ENCODE peak calls at places on chromosomes 3 and 15, in eight cellular contexts. H is left lung, C is GM23338, W is fibroblast of lung, S is brain microvascular endothelial cell, T is thoracic aorta, P is right atrium auricular region, J is tibial nerve. X is an unnamed sample.

GRCh38 chr3:43707998-43708397 is 17.3 kb downstream of the ABHD5 start:
- DNase-seq in C (no peak), S (peak; percentile 91), P (no peak), J (no peak), W (peak; percentile 97), H (no peak), T (no peak), X (peak; percentile 70)

GRCh38 chr15:23570466-23570865 is 5.0 kb downstream of the MKRN3 start:
- DNase-seq in W (peak; percentile 40), J (no peak), C (peak; percentile 25), T (no peak), S (no peak), H (no peak), P (no peak), X (no peak)

GRCh38 chr15:70308011-70308761 is 210.5 kb upstream of the TLE3 start:
- DNase-seq in P (no peak), T (no peak), H (no peak), S (no peak), C (no peak), W (no peak), J (no peak), X (no peak)

GRCh38 chr3:184395320-184395660 is 15.4 kb downstream of the CHRD start:
- DNase-seq in P (no peak), S (no peak), H (no peak), C (no peak), W (no peak), J (no peak), T (no peak), X (no peak)

GRCh38 chr15:65042776-65043322 is 2.3 kb upstream of the SLC51B start:
- DNase-seq in C (no peak), W (no peak), P (no peak), T (no peak), J (no peak), S (no peak), H (no peak), X (no peak)

GRCh38 chr15:101852356-101852755 is 40.4 kb downstream of the OR4F15 start:
- DNase-seq in W (no peak), C (no peak), T (no peak), S (no peak), P (no peak), J (no peak), H (no peak), X (no peak)

GRCh38 chr3:151307131-151307530 is 9.5 kb downstream of the GPR87 start:
- DNase-seq in H (no peak), W (peak; percentile 29), J (no peak), P (no peak), T (no peak), S (no peak), C (peak; percentile 23), X (no peak)

GRCh38 chr3:128805771-128806170 is 73.6 kb upstream of the ACAD9 start:
- DNase-seq in S (peak; percentile 29), C (no peak), H (no peak), P (no peak), J (no peak), T (no peak), W (peak; percentile 31), X (peak; percentile 69)

GRCh38 chr3:4741404-4742307 is 237.6 kb upstream of the BHLHE40 start:
- DNase-seq in P (peak; percentile 90), H (peak; percentile 64), S (peak; percentile 99), C (no peak), W (peak; percentile 99), T (peak; percentile 77), J (peak; percentile 88), X (peak; percentile 89)

GRCh38 chr15:56353119-56353518 is 12.1 kb upstream of the TEX9 start:
- DNase-seq in J (no peak), S (no peak), H (no peak), P (no peak), W (no peak), T (no peak), C (no peak), X (no peak)

GRCh38 chr15:60787737-60788513 is 309.0 kb upstream of the ICE2 start:
- DNase-seq in P (no peak), T (no peak), H (no peak), J (no peak), S (peak; percentile 33), W (no peak), C (peak; percentile 66), X (peak; percentile 10)
- TF ChIP-seq CTCF in P (peak; percentile 39), T (peak; percentile 28), H (no peak), J (peak; percentile 9), S (peak; percentile 70), W (peak; percentile 64), C (peak; percentile 58), X (peak; percentile 29)

DNA sequence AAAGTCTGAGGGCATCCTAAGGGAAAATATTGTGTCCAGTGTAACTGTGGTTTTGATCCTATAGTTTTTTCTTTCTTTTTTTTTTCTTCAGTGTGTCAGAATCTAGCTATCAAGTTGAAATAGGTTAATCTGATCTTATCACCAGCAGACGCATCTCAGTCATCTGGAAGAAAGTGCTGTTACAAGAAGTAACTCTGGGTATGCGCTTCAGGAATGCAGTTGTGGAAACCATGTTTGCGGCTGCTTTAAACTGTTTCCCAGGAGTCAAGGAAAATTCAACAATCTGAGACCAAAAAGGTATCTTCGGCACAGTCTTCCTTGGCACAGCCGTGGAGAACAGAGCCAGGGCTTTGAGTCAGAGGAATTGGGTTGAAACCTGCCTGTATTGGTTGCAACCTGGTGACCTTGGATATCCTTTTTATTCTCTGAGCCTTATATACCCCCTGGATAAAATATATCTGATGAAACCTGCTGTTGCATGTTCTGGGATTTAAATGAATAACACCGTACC is 59.9 kb downstream of the CD47 start:
- DNase-seq in C (no peak), S (no peak), T (no peak), H (no peak), J (no peak), W (no peak), P (no peak), X (no peak)
- H3K27ac ChIP-seq in C (no peak overlapping the region), S (no peak overlapping the region), T (no peak overlapping the region), H (no peak overlapping the region), J (no peak overlapping the region), W (no peak overlapping the region), P (no peak overlapping the region), X (no peak overlapping the region)

GRCh38 chr3:186060222-186060621 is 48.7 kb downstream of the ETV5 start:
- DNase-seq in T (no peak), W (peak; percentile 7), J (no peak), S (no peak), H (no peak), C (no peak), P (no peak), X (no peak)
- TF ChIP-seq CTCF in T (no peak), W (no peak), J (no peak), S (no peak), H (no peak), C (no peak), P (no peak), X (no peak)

GRCh38 chr3:126851934-126852333 is 131.0 kb upstream of the PLXNA1 start:
- DNase-seq in W (no peak), C (no peak), S (no peak), H (no peak), J (no peak), T (no peak), P (no peak), X (no peak)

GRCh38 chr3:126850370-126851085 is 132.4 kb upstream of the PLXNA1 start:
- DNase-seq in S (peak; percentile 57), P (peak; percentile 57), T (no peak), H (no peak), W (peak; percentile 84), C (peak; percentile 96), J (no peak), X (no peak)

GRCh38 chr3:126848991-126849390 is 133.9 kb upstream of the PLXNA1 start:
- DNase-seq in S (no peak), W (no peak), T (no peak), C (no peak), P (peak; percentile 34), H (no peak), J (no peak), X (no peak)

GRCh38 chr3:126851382-126851781 is 131.5 kb upstream of the PLXNA1 start:
- DNase-seq in H (no peak), P (no peak), C (no peak), W (no peak), T (no peak), J (no peak), S (no peak), X (no peak)

DNA sequence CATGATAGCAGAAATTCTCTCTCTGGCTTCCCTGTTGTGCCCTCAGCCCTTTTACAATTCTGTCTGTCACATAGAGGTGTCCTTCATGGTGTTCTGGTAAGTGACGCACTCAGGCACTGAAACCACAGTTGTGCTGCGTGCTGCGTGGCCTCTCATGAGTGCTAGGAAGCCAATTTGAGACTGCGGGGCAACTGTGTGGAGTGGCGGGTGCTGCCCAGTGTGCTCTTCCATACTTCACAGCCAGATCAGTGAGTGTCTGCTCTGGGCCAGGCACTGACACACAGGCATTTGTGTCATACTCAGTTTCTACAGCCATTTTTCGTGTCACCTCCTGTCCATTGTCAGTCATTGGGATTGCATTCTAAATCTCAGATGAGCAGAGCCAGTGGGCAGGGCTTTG is 133.1 kb upstream of the PLXNA1 start:
- DNase-seq in J (no peak), T (no peak), W (no peak), P (peak; percentile 48), H (no peak), C (no peak), S (no peak), X (no peak)
- H3K27ac ChIP-seq in J (no peak overlapping the region), T (no peak overlapping the region), W (no peak overlapping the region), P (peak overlapping the region; percentile 73), H (no peak overlapping the region), C (peak overlapping the region; percentile 91), S (no peak overlapping the region), X (no peak overlapping the region)

GRCh38 chr3:82055792-82056191 is 294.3 kb upstream of the GBE1 start:
- DNase-seq in W (peak; percentile 74), S (peak; percentile 4), T (no peak), P (no peak), H (no peak), J (no peak), C (no peak), X (peak; percentile 23)
- TF ChIP-seq CTCF in W (no peak), S (no peak), T (no peak), P (no peak), H (no peak), J (no peak), C (no peak), X (no peak)

DNA sequence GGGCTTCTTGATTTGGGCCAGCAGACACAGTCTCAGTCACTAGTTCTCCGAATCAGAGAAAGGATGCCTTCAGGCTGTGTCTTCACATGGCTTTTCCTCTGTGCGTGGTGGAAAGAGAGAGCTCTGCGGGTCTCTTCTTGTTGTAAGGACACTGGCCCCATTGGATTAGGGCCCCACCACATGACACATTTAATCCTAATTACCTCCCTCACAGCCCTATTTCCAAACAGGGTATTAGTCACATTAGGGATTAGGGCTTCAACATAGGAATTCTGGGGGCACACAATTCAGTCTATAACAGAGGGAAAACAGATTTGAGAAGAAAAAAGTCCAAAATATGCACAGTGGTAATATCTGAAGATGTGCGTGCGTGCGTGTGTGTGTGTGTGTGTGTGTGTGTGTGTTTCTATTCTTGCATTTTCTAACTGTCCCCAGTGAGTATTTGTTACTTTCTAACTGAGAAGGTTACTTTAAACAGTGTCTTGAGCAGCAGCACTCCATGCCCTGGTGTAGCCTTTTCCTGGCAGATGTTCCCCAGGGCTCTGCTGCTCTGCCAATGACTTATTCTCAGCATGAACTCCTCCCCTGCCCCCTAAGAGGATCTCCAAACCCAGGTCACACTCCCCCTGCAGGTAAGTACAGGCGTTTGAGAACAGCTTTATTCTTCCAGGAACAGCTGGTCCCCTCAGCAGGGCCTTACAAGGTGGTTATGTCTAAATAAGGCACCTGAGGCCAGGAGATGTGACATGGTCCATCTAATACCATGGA is 72.9 kb downstream of the RPL39L start:
- DNase-seq in J (no peak), W (peak; percentile 26), P (no peak), T (no peak), C (peak; percentile 94), H (no peak), S (no peak), X (peak; percentile 59)
- H3K27ac ChIP-seq in J (no peak overlapping the region), W (no peak overlapping the region), P (no peak overlapping the region), T (no peak overlapping the region), C (no peak overlapping the region), H (no peak overlapping the region), S (no peak overlapping the region), X (no peak overlapping the region)

X was measured in RWPE1.